ENCODE peak calls at places on chromosome 1, in eight cellular contexts. One of them, this sample, is unnamed.

GRCh38 chr1:231828182-231828920 is 201.8 kb downstream of the DISC1 start:
- DNase-seq in A549: peak
- DNase-seq in WTC11: no peak
- DNase-seq in K562: no peak
- DNase-seq in NB4: no peak
- DNase-seq in HCT116: peak
- DNase-seq in endothelial cell of umbilical vein: peak
- DNase-seq in GM12878: no peak
- DNase-seq in this sample: no peak

GRCh38 chr1:226967665-226968064 is 27.6 kb downstream of the COQ8A start:
- DNase-seq in A549: no peak
- DNase-seq in WTC11: no peak
- DNase-seq in K562: no peak
- DNase-seq in NB4: no peak
- DNase-seq in HCT116: no peak
- DNase-seq in endothelial cell of umbilical vein: no peak
- DNase-seq in GM12878: no peak
- DNase-seq in this sample: no peak

GRCh38 chr1:38330799-38331198 is 284.2 kb upstream of the POU3F1 start:
- DNase-seq in A549: no peak
- DNase-seq in WTC11: no peak
- DNase-seq in K562: no peak
- DNase-seq in NB4: no peak
- DNase-seq in HCT116: no peak
- DNase-seq in endothelial cell of umbilical vein: no peak
- DNase-seq in GM12878: no peak
- DNase-seq in this sample: no peak

GRCh38 chr1:229059671-229060079 is 211.2 kb upstream of the RAB4A start:
- DNase-seq in A549: no peak
- DNase-seq in WTC11: no peak
- DNase-seq in K562: no peak
- DNase-seq in NB4: no peak
- DNase-seq in HCT116: no peak
- DNase-seq in endothelial cell of umbilical vein: peak
- DNase-seq in GM12878: no peak
- DNase-seq in this sample: peak

GRCh38 chr1:218384576-218384975 is 39.4 kb downstream of the TGFB2 start:
- DNase-seq in A549: peak
- DNase-seq in WTC11: no peak
- DNase-seq in K562: no peak
- DNase-seq in NB4: peak
- DNase-seq in HCT116: no peak
- DNase-seq in endothelial cell of umbilical vein: peak
- DNase-seq in GM12878: no peak
- DNase-seq in this sample: no peak

GRCh38 chr1:203046984-203047630 is 20.8 kb downstream of the PPFIA4 start:
- DNase-seq in A549: peak
- DNase-seq in WTC11: no peak
- DNase-seq in K562: no peak
- DNase-seq in NB4: peak
- DNase-seq in HCT116: no peak
- DNase-seq in endothelial cell of umbilical vein: peak
- DNase-seq in GM12878: no peak
- DNase-seq in this sample: no peak

GRCh38 chr1:86489242-86489878 is 20.6 kb downstream of the CLCA1 start:
- DNase-seq in A549: no peak
- DNase-seq in WTC11: no peak
- DNase-seq in K562: no peak
- DNase-seq in NB4: no peak
- DNase-seq in HCT116: no peak
- DNase-seq in endothelial cell of umbilical vein: no peak
- DNase-seq in GM12878: no peak
- DNase-seq in this sample: no peak

GRCh38 chr1:168743001-168743400 is 14.0 kb upstream of the DPT start:
- DNase-seq in A549: no peak
- DNase-seq in WTC11: no peak
- DNase-seq in K562: no peak
- DNase-seq in NB4: no peak
- DNase-seq in HCT116: no peak
- DNase-seq in endothelial cell of umbilical vein: no peak
- DNase-seq in GM12878: no peak
- DNase-seq in this sample: no peak

GRCh38 chr1:236692128-236692527 is 5.8 kb downstream of the ACTN2 start:
- DNase-seq in A549: no peak
- DNase-seq in WTC11: no peak
- DNase-seq in K562: no peak
- DNase-seq in NB4: no peak
- DNase-seq in HCT116: no peak
- DNase-seq in endothelial cell of umbilical vein: no peak
- DNase-seq in GM12878: no peak
- DNase-seq in this sample: no peak

GRCh38 chr1:228277491-228278431 is 69.9 kb downstream of the OBSCN start:
- DNase-seq in A549: no peak
- DNase-seq in WTC11: no peak
- DNase-seq in K562: no peak
- DNase-seq in NB4: no peak
- DNase-seq in HCT116: no peak
- DNase-seq in endothelial cell of umbilical vein: no peak
- DNase-seq in GM12878: no peak
- DNase-seq in this sample: peak

GRCh38 chr1:173997796-173998195 is 24.4 kb downstream of the RC3H1 start:
- DNase-seq in A549: no peak
- DNase-seq in WTC11: no peak
- DNase-seq in K562: no peak
- DNase-seq in NB4: no peak
- DNase-seq in HCT116: no peak
- DNase-seq in endothelial cell of umbilical vein: no peak
- DNase-seq in GM12878: no peak
- DNase-seq in this sample: no peak

GRCh38 chr1:200038987-200039848 is 11.7 kb downstream of the NR5A2 start:
- DNase-seq in A549: peak
- DNase-seq in WTC11: peak
- DNase-seq in K562: no peak
- DNase-seq in NB4: peak
- DNase-seq in HCT116: peak
- DNase-seq in endothelial cell of umbilical vein: peak
- DNase-seq in GM12878: no peak
- DNase-seq in this sample: peak

GRCh38 chr1:29388884-29389283 is 152.6 kb downstream of the PTPRU start:
- DNase-seq in A549: no peak
- DNase-seq in WTC11: no peak
- DNase-seq in K562: no peak
- DNase-seq in NB4: no peak
- DNase-seq in HCT116: no peak
- DNase-seq in endothelial cell of umbilical vein: no peak
- DNase-seq in GM12878: no peak
- DNase-seq in this sample: no peak

GRCh38 chr1:175823401-175823800 is 80.0 kb upstream of the TNR start:
- DNase-seq in A549: no peak
- DNase-seq in WTC11: no peak
- DNase-seq in K562: no peak
- DNase-seq in NB4: no peak
- DNase-seq in HCT116: no peak
- DNase-seq in endothelial cell of umbilical vein: no peak
- DNase-seq in GM12878: no peak
- DNase-seq in this sample: no peak

GRCh38 chr1:24957016-24957807 is 27.1 kb upstream of the RUNX3 start:
- DNase-seq in A549: no peak
- DNase-seq in WTC11: no peak
- DNase-seq in K562: no peak
- DNase-seq in NB4: no peak
- DNase-seq in HCT116: no peak
- DNase-seq in endothelial cell of umbilical vein: no peak
- DNase-seq in GM12878: no peak
- DNase-seq in this sample: no peak

GRCh38 chr1:35573776-35574654 is 901 bp downstream of the TFAP2E start:
- DNase-seq in A549: no peak
- DNase-seq in WTC11: peak
- DNase-seq in K562: no peak
- DNase-seq in NB4: no peak
- DNase-seq in HCT116: no peak
- DNase-seq in endothelial cell of umbilical vein: no peak
- DNase-seq in GM12878: no peak
- DNase-seq in this sample: no peak

GRCh38 chr1:54014009-54014629 is 3.9 kb downstream of the LDLRAD1 start:
- DNase-seq in A549: no peak
- DNase-seq in WTC11: no peak
- DNase-seq in K562: no peak
- DNase-seq in NB4: no peak
- DNase-seq in HCT116: no peak
- DNase-seq in endothelial cell of umbilical vein: no peak
- DNase-seq in GM12878: no peak
- DNase-seq in this sample: peak

DNA sequence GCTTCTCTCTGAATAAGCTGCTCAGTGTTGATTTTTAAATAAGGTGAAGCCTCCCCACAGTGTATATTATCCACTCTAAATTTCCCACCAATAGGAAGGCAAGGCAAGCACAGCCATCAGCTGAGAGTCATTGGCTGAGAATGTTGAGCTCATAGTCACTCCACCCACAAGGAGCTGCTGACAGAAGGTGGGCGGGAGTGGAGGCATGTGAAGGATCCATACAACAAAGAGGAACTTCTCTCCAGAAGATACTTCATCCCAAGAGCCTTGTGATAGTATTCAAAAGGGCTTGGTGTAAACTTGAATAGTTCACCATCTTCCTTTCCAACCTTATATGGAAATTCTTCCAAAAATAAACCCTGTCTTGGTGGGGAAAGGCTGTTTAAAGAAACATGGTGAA is 42.8 kb downstream of the SAMD13 start:
- DNase-seq in A549: no peak
- DNase-seq in WTC11: no peak
- DNase-seq in K562: peak
- DNase-seq in NB4: peak
- DNase-seq in HCT116: no peak
- DNase-seq in endothelial cell of umbilical vein: no peak
- DNase-seq in GM12878: no peak
- DNase-seq in this sample: no peak
- TF ChIP-seq MAX in A549: no peak
- TF ChIP-seq MAX in WTC11: no peak
- TF ChIP-seq MAX in K562: no peak
- TF ChIP-seq MAX in NB4: no peak
- TF ChIP-seq MAX in HCT116: no peak
- TF ChIP-seq MAX in endothelial cell of umbilical vein: no peak
- TF ChIP-seq MAX in GM12878: no peak
- TF ChIP-seq MAX in this sample: no peak

DNA sequence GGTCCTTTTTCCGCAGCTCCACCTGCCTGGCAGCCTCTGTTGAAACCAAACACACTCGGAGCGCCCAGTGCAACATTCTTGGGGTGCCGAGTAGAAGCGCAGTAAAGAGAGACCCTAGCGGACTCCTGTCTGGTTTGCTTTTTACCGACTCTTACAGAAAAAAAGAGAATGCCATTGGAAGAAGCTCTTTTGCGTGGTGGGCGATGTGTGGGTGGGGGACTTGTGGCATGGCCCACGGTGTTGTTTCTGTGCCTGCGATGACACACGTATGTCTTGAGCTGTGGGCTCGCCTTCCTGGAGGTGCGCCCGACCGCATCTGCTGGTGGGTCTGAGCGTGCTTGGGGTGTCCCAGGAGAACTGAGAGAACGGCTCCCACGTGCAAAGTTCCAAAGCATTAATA is 7.3 kb upstream of the BARHL2 start:
- DNase-seq in A549: no peak
- DNase-seq in WTC11: no peak
- DNase-seq in K562: no peak
- DNase-seq in NB4: no peak
- DNase-seq in HCT116: no peak
- DNase-seq in endothelial cell of umbilical vein: no peak
- DNase-seq in GM12878: no peak
- DNase-seq in this sample: no peak
- TF ChIP-seq MAX in A549: no peak
- TF ChIP-seq MAX in WTC11: no peak
- TF ChIP-seq MAX in K562: no peak
- TF ChIP-seq MAX in NB4: no peak
- TF ChIP-seq MAX in HCT116: no peak
- TF ChIP-seq MAX in endothelial cell of umbilical vein: no peak
- TF ChIP-seq MAX in GM12878: no peak
- TF ChIP-seq MAX in this sample: no peak

DNA sequence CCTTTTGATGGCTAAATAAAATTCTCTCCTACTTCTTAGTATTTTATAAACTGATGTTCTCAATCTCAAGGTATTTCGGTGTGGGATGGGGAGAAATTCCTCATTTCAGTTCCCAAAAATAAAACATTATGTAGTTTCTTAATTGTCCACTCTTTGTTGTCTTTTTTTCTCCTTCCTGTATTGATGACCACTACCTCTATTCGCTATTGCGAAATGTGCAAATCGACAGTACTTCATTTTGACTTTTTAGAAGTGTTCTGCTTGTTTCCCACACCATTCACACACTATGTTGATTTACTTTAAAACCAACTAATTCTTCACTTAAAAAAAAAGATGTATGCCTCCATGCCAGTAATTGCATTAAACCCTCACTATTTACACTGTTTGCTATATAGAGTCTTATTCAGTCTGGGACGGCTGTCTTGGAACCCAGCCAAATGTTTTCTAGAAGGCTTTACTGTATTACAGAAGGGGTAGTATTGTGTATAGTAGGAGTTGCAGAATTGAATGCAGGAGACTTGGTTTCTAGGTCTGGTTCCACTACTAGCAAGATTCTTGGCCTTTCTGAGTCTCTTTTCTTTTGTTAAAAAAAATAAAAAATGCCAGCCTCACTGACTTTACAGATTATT is 5.6 kb downstream of the RNF2 start:
- DNase-seq in A549: no peak
- DNase-seq in WTC11: no peak
- DNase-seq in K562: no peak
- DNase-seq in NB4: peak
- DNase-seq in HCT116: no peak
- DNase-seq in endothelial cell of umbilical vein: no peak
- DNase-seq in GM12878: no peak
- DNase-seq in this sample: no peak
- TF ChIP-seq MAX in A549: no peak
- TF ChIP-seq MAX in WTC11: no peak
- TF ChIP-seq MAX in K562: no peak
- TF ChIP-seq MAX in NB4: no peak
- TF ChIP-seq MAX in HCT116: no peak
- TF ChIP-seq MAX in endothelial cell of umbilical vein: no peak
- TF ChIP-seq MAX in GM12878: no peak
- TF ChIP-seq MAX in this sample: no peak

DNA sequence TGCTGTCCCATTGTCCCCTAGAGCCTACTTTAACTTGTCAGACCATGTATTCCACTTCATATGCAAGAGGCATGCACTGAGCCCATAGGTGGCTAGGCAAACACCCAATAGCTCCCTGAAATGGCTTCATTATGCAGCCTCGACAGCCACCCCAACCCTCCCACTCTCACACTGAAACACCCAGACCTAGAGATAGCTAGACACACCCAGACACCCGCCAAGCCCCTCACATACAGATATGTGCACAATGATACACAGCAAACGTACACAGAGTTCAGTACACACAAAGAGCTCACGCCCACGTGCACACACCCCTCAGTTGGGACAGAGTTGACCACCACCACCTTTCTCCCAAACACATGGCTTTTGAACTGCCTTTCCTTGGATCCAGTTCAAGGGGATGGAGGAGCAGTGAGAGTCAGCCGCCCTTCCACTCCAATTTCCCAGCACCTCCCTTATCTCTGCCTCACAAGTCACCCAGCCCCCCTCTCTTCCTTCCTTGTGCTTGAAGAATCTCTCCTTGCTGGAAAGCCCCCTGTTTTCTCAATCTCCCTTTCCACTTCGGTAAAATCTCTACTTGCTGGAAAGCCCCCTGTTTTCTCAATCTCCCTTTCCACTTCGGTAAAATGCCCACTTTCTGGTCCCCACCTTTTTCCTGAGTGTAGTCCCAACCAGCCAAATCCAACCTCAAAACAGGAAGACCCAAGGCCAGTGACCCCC is 444 bp upstream of the ACKR1 start:
- DNase-seq in A549: no peak
- DNase-seq in WTC11: no peak
- DNase-seq in K562: peak
- DNase-seq in NB4: no peak
- DNase-seq in HCT116: no peak
- DNase-seq in endothelial cell of umbilical vein: peak
- DNase-seq in GM12878: no peak
- DNase-seq in this sample: no peak
- TF ChIP-seq MAX in A549: no peak
- TF ChIP-seq MAX in WTC11: no peak
- TF ChIP-seq MAX in K562: no peak
- TF ChIP-seq MAX in NB4: no peak
- TF ChIP-seq MAX in HCT116: no peak
- TF ChIP-seq MAX in endothelial cell of umbilical vein: no peak
- TF ChIP-seq MAX in GM12878: no peak
- TF ChIP-seq MAX in this sample: no peak